ENCODE peak calls at places on chromosomes 7 and 10, in ten cellular contexts. One of them, this sample, is unnamed.

GRCh38 chr10:110165239-110165638 is 42.2 kb upstream of the MXI1 start:
- DNase-seq in HEK293T: no peak
- DNase-seq in stimulated activated CD4-positive, alpha-beta T cell treated with anti-CD3 and anti-CD28 coated beads, Interleukin-4, amount 100 ng/mL, for 48 hours: peak; percentile 28
- DNase-seq in mammary epithelial cell: no peak
- DNase-seq in Caki2: no peak
- DNase-seq in CD8-positive, alpha-beta memory T cell: no peak
- DNase-seq in amniotic stem cell: no peak
- DNase-seq in WTC11: no peak
- DNase-seq in SW 1271: no peak
- DNase-seq in activated T-cell treated with anti-CD3 and anti-CD28 coated beads for 1 hour: no peak
- DNase-seq in this sample: no peak

GRCh38 chr10:84632866-84633265 is 304.5 kb downstream of the CCSER2 start:
- DNase-seq in HEK293T: no peak
- DNase-seq in stimulated activated CD4-positive, alpha-beta T cell treated with anti-CD3 and anti-CD28 coated beads, Interleukin-4, amount 100 ng/mL, for 48 hours: no peak
- DNase-seq in mammary epithelial cell: peak; percentile 12
- DNase-seq in Caki2: no peak
- DNase-seq in CD8-positive, alpha-beta memory T cell: no peak
- DNase-seq in amniotic stem cell: no peak
- DNase-seq in WTC11: no peak
- DNase-seq in SW 1271: no peak
- DNase-seq in activated T-cell treated with anti-CD3 and anti-CD28 coated beads for 1 hour: no peak
- DNase-seq in this sample: no peak

GRCh38 chr10:129101232-129101980 is 365.6 kb upstream of the MGMT start:
- DNase-seq in HEK293T: no peak
- DNase-seq in stimulated activated CD4-positive, alpha-beta T cell treated with anti-CD3 and anti-CD28 coated beads, Interleukin-4, amount 100 ng/mL, for 48 hours: no peak
- DNase-seq in mammary epithelial cell: no peak
- DNase-seq in Caki2: no peak
- DNase-seq in CD8-positive, alpha-beta memory T cell: no peak
- DNase-seq in amniotic stem cell: no peak
- DNase-seq in WTC11: no peak
- DNase-seq in SW 1271: no peak
- DNase-seq in activated T-cell treated with anti-CD3 and anti-CD28 coated beads for 1 hour: peak; percentile 5
- DNase-seq in this sample: no peak

GRCh38 chr10:105252908-105253307 is 611.8 kb downstream of the SORCS3 start:
- DNase-seq in HEK293T: no peak
- DNase-seq in stimulated activated CD4-positive, alpha-beta T cell treated with anti-CD3 and anti-CD28 coated beads, Interleukin-4, amount 100 ng/mL, for 48 hours: no peak
- DNase-seq in mammary epithelial cell: no peak
- DNase-seq in Caki2: peak; percentile 8
- DNase-seq in CD8-positive, alpha-beta memory T cell: no peak
- DNase-seq in amniotic stem cell: no peak
- DNase-seq in WTC11: no peak
- DNase-seq in SW 1271: no peak
- DNase-seq in activated T-cell treated with anti-CD3 and anti-CD28 coated beads for 1 hour: no peak
- DNase-seq in this sample: no peak

GRCh38 chr7:148385009-148385682 is 205.4 kb upstream of the C7orf33 start:
- DNase-seq in HEK293T: no peak
- DNase-seq in stimulated activated CD4-positive, alpha-beta T cell treated with anti-CD3 and anti-CD28 coated beads, Interleukin-4, amount 100 ng/mL, for 48 hours: no peak
- DNase-seq in mammary epithelial cell: peak; percentile 23
- DNase-seq in Caki2: no peak
- DNase-seq in CD8-positive, alpha-beta memory T cell: no peak
- DNase-seq in amniotic stem cell: no peak
- DNase-seq in WTC11: no peak
- DNase-seq in SW 1271: no peak
- DNase-seq in activated T-cell treated with anti-CD3 and anti-CD28 coated beads for 1 hour: no peak
- DNase-seq in this sample: no peak

GRCh38 chr7:31084226-31084625 is 32.1 kb downstream of the ADCYAP1R1 start:
- DNase-seq in HEK293T: no peak
- DNase-seq in stimulated activated CD4-positive, alpha-beta T cell treated with anti-CD3 and anti-CD28 coated beads, Interleukin-4, amount 100 ng/mL, for 48 hours: no peak
- DNase-seq in mammary epithelial cell: no peak
- DNase-seq in Caki2: no peak
- DNase-seq in CD8-positive, alpha-beta memory T cell: no peak
- DNase-seq in amniotic stem cell: no peak
- DNase-seq in WTC11: no peak
- DNase-seq in SW 1271: no peak
- DNase-seq in activated T-cell treated with anti-CD3 and anti-CD28 coated beads for 1 hour: no peak
- DNase-seq in this sample: no peak

GRCh38 chr10:91796332-91797076 is 1.7 kb upstream of the TNKS2 start:
- DNase-seq in HEK293T: peak; percentile 16
- DNase-seq in stimulated activated CD4-positive, alpha-beta T cell treated with anti-CD3 and anti-CD28 coated beads, Interleukin-4, amount 100 ng/mL, for 48 hours: peak; percentile 44
- DNase-seq in mammary epithelial cell: peak; percentile 40
- DNase-seq in Caki2: peak; percentile 31
- DNase-seq in CD8-positive, alpha-beta memory T cell: peak; percentile 67
- DNase-seq in amniotic stem cell: no peak
- DNase-seq in WTC11: peak; percentile 64
- DNase-seq in SW 1271: no peak
- DNase-seq in activated T-cell treated with anti-CD3 and anti-CD28 coated beads for 1 hour: peak; percentile 46
- DNase-seq in this sample: no peak

GRCh38 chr7:74356589-74357315 is 67.5 kb downstream of the CLIP2 start:
- DNase-seq in HEK293T: no peak
- DNase-seq in stimulated activated CD4-positive, alpha-beta T cell treated with anti-CD3 and anti-CD28 coated beads, Interleukin-4, amount 100 ng/mL, for 48 hours: no peak
- DNase-seq in mammary epithelial cell: peak; percentile 14
- DNase-seq in Caki2: no peak
- DNase-seq in CD8-positive, alpha-beta memory T cell: no peak
- DNase-seq in amniotic stem cell: no peak
- DNase-seq in WTC11: no peak
- DNase-seq in SW 1271: no peak
- DNase-seq in activated T-cell treated with anti-CD3 and anti-CD28 coated beads for 1 hour: no peak
- DNase-seq in this sample: no peak

GRCh38 chr10:104614245-104614831 is 26.8 kb upstream of the SORCS3 start:
- DNase-seq in HEK293T: peak; percentile 65
- DNase-seq in stimulated activated CD4-positive, alpha-beta T cell treated with anti-CD3 and anti-CD28 coated beads, Interleukin-4, amount 100 ng/mL, for 48 hours: peak; percentile 10
- DNase-seq in mammary epithelial cell: peak; percentile 23
- DNase-seq in Caki2: no peak
- DNase-seq in CD8-positive, alpha-beta memory T cell: no peak
- DNase-seq in amniotic stem cell: no peak
- DNase-seq in WTC11: peak; percentile 66
- DNase-seq in SW 1271: no peak
- DNase-seq in activated T-cell treated with anti-CD3 and anti-CD28 coated beads for 1 hour: no peak
- DNase-seq in this sample: peak; percentile 26

GRCh38 chr7:134811798-134812197 is 32.4 kb downstream of the CALD1 start:
- DNase-seq in HEK293T: no peak
- DNase-seq in stimulated activated CD4-positive, alpha-beta T cell treated with anti-CD3 and anti-CD28 coated beads, Interleukin-4, amount 100 ng/mL, for 48 hours: no peak
- DNase-seq in mammary epithelial cell: no peak
- DNase-seq in Caki2: no peak
- DNase-seq in CD8-positive, alpha-beta memory T cell: no peak
- DNase-seq in amniotic stem cell: no peak
- DNase-seq in WTC11: no peak
- DNase-seq in SW 1271: no peak
- DNase-seq in activated T-cell treated with anti-CD3 and anti-CD28 coated beads for 1 hour: no peak
- DNase-seq in this sample: no peak

GRCh38 chr7:112207106-112207592 is 654 bp downstream of the ZNF277 start:
- DNase-seq in HEK293T: peak; percentile 22
- DNase-seq in stimulated activated CD4-positive, alpha-beta T cell treated with anti-CD3 and anti-CD28 coated beads, Interleukin-4, amount 100 ng/mL, for 48 hours: no peak
- DNase-seq in mammary epithelial cell: peak; percentile 13
- DNase-seq in Caki2: peak; percentile 51
- DNase-seq in CD8-positive, alpha-beta memory T cell: no peak
- DNase-seq in amniotic stem cell: no peak
- DNase-seq in WTC11: no peak
- DNase-seq in SW 1271: no peak
- DNase-seq in activated T-cell treated with anti-CD3 and anti-CD28 coated beads for 1 hour: no peak
- DNase-seq in this sample: no peak

GRCh38 chr10:6146921-6147320 is 55.8 kb upstream of the PFKFB3 start:
- DNase-seq in HEK293T: no peak
- DNase-seq in stimulated activated CD4-positive, alpha-beta T cell treated with anti-CD3 and anti-CD28 coated beads, Interleukin-4, amount 100 ng/mL, for 48 hours: no peak
- DNase-seq in mammary epithelial cell: no peak
- DNase-seq in Caki2: no peak
- DNase-seq in CD8-positive, alpha-beta memory T cell: peak; percentile 44
- DNase-seq in amniotic stem cell: no peak
- DNase-seq in WTC11: no peak
- DNase-seq in SW 1271: no peak
- DNase-seq in activated T-cell treated with anti-CD3 and anti-CD28 coated beads for 1 hour: no peak
- DNase-seq in this sample: no peak

GRCh38 chr7:20172736-20173334 is 44.3 kb downstream of the MACC1 start:
- DNase-seq in HEK293T: peak; percentile 70
- DNase-seq in stimulated activated CD4-positive, alpha-beta T cell treated with anti-CD3 and anti-CD28 coated beads, Interleukin-4, amount 100 ng/mL, for 48 hours: no peak
- DNase-seq in mammary epithelial cell: peak; percentile 41
- DNase-seq in Caki2: peak; percentile 67
- DNase-seq in CD8-positive, alpha-beta memory T cell: no peak
- DNase-seq in amniotic stem cell: no peak
- DNase-seq in WTC11: peak; percentile 84
- DNase-seq in SW 1271: peak; percentile 7
- DNase-seq in activated T-cell treated with anti-CD3 and anti-CD28 coated beads for 1 hour: no peak
- DNase-seq in this sample: no peak

GRCh38 chr7:36280840-36281812 is 108.5 kb upstream of the ANLN start:
- DNase-seq in HEK293T: no peak
- DNase-seq in stimulated activated CD4-positive, alpha-beta T cell treated with anti-CD3 and anti-CD28 coated beads, Interleukin-4, amount 100 ng/mL, for 48 hours: no peak
- DNase-seq in mammary epithelial cell: peak; percentile 51
- DNase-seq in Caki2: peak; percentile 80
- DNase-seq in CD8-positive, alpha-beta memory T cell: no peak
- DNase-seq in amniotic stem cell: peak; percentile 66
- DNase-seq in WTC11: peak; percentile 52
- DNase-seq in SW 1271: no peak
- DNase-seq in activated T-cell treated with anti-CD3 and anti-CD28 coated beads for 1 hour: no peak
- DNase-seq in this sample: no peak

GRCh38 chr7:117844678-117845077 is 28.6 kb downstream of the CTTNBP2 start:
- DNase-seq in HEK293T: no peak
- DNase-seq in stimulated activated CD4-positive, alpha-beta T cell treated with anti-CD3 and anti-CD28 coated beads, Interleukin-4, amount 100 ng/mL, for 48 hours: no peak
- DNase-seq in mammary epithelial cell: no peak
- DNase-seq in Caki2: no peak
- DNase-seq in CD8-positive, alpha-beta memory T cell: no peak
- DNase-seq in amniotic stem cell: no peak
- DNase-seq in WTC11: no peak
- DNase-seq in SW 1271: no peak
- DNase-seq in activated T-cell treated with anti-CD3 and anti-CD28 coated beads for 1 hour: no peak
- DNase-seq in this sample: no peak

GRCh38 chr7:99002146-99002826 is 124.0 kb downstream of the TRRAP start:
- DNase-seq in HEK293T: no peak
- DNase-seq in stimulated activated CD4-positive, alpha-beta T cell treated with anti-CD3 and anti-CD28 coated beads, Interleukin-4, amount 100 ng/mL, for 48 hours: no peak
- DNase-seq in mammary epithelial cell: no peak
- DNase-seq in Caki2: no peak
- DNase-seq in CD8-positive, alpha-beta memory T cell: no peak
- DNase-seq in amniotic stem cell: no peak
- DNase-seq in WTC11: no peak
- DNase-seq in SW 1271: no peak
- DNase-seq in activated T-cell treated with anti-CD3 and anti-CD28 coated beads for 1 hour: no peak
- DNase-seq in this sample: no peak

GRCh38 chr7:16688249-16688648 is 42.3 kb downstream of the BZW2 start:
- DNase-seq in HEK293T: peak; percentile 7
- DNase-seq in stimulated activated CD4-positive, alpha-beta T cell treated with anti-CD3 and anti-CD28 coated beads, Interleukin-4, amount 100 ng/mL, for 48 hours: no peak
- DNase-seq in mammary epithelial cell: peak; percentile 39
- DNase-seq in Caki2: peak; percentile 69
- DNase-seq in CD8-positive, alpha-beta memory T cell: no peak
- DNase-seq in amniotic stem cell: no peak
- DNase-seq in WTC11: no peak
- DNase-seq in SW 1271: no peak
- DNase-seq in activated T-cell treated with anti-CD3 and anti-CD28 coated beads for 1 hour: no peak
- DNase-seq in this sample: no peak

GRCh38 chr10:23199768-23200511 is 7.8 kb downstream of the PTF1A start:
- DNase-seq in HEK293T: no peak
- DNase-seq in stimulated activated CD4-positive, alpha-beta T cell treated with anti-CD3 and anti-CD28 coated beads, Interleukin-4, amount 100 ng/mL, for 48 hours: no peak
- DNase-seq in mammary epithelial cell: no peak
- DNase-seq in Caki2: no peak
- DNase-seq in CD8-positive, alpha-beta memory T cell: no peak
- DNase-seq in amniotic stem cell: no peak
- DNase-seq in WTC11: peak; percentile 35
- DNase-seq in SW 1271: no peak
- DNase-seq in activated T-cell treated with anti-CD3 and anti-CD28 coated beads for 1 hour: no peak
- DNase-seq in this sample: no peak

GRCh38 chr7:17463511-17464085 is 165.1 kb downstream of the AHR start:
- DNase-seq in HEK293T: no peak
- DNase-seq in stimulated activated CD4-positive, alpha-beta T cell treated with anti-CD3 and anti-CD28 coated beads, Interleukin-4, amount 100 ng/mL, for 48 hours: no peak
- DNase-seq in mammary epithelial cell: no peak
- DNase-seq in Caki2: no peak
- DNase-seq in CD8-positive, alpha-beta memory T cell: no peak
- DNase-seq in amniotic stem cell: no peak
- DNase-seq in WTC11: no peak
- DNase-seq in SW 1271: no peak
- DNase-seq in activated T-cell treated with anti-CD3 and anti-CD28 coated beads for 1 hour: no peak
- DNase-seq in this sample: no peak

GRCh38 chr10:92845926-92846325 is 2.4 kb upstream of the EXOC6 start:
- DNase-seq in HEK293T: no peak
- DNase-seq in stimulated activated CD4-positive, alpha-beta T cell treated with anti-CD3 and anti-CD28 coated beads, Interleukin-4, amount 100 ng/mL, for 48 hours: no peak
- DNase-seq in mammary epithelial cell: no peak
- DNase-seq in Caki2: no peak
- DNase-seq in CD8-positive, alpha-beta memory T cell: no peak
- DNase-seq in amniotic stem cell: no peak
- DNase-seq in WTC11: no peak
- DNase-seq in SW 1271: no peak
- DNase-seq in activated T-cell treated with anti-CD3 and anti-CD28 coated beads for 1 hour: no peak
- DNase-seq in this sample: no peak

GRCh38 chr10:57706576-57707299 is 561.0 kb downstream of the IPMK start:
- DNase-seq in HEK293T: no peak
- DNase-seq in stimulated activated CD4-positive, alpha-beta T cell treated with anti-CD3 and anti-CD28 coated beads, Interleukin-4, amount 100 ng/mL, for 48 hours: no peak
- DNase-seq in mammary epithelial cell: no peak
- DNase-seq in Caki2: no peak
- DNase-seq in CD8-positive, alpha-beta memory T cell: no peak
- DNase-seq in amniotic stem cell: no peak
- DNase-seq in WTC11: no peak
- DNase-seq in SW 1271: no peak
- DNase-seq in activated T-cell treated with anti-CD3 and anti-CD28 coated beads for 1 hour: no peak
- DNase-seq in this sample: no peak

GRCh38 chr10:80500572-80501380 is 36.9 kb upstream of the SH2D4B start:
- DNase-seq in HEK293T: no peak
- DNase-seq in stimulated activated CD4-positive, alpha-beta T cell treated with anti-CD3 and anti-CD28 coated beads, Interleukin-4, amount 100 ng/mL, for 48 hours: no peak
- DNase-seq in mammary epithelial cell: no peak
- DNase-seq in Caki2: no peak
- DNase-seq in CD8-positive, alpha-beta memory T cell: peak; percentile 56
- DNase-seq in amniotic stem cell: no peak
- DNase-seq in WTC11: no peak
- DNase-seq in SW 1271: no peak
- DNase-seq in activated T-cell treated with anti-CD3 and anti-CD28 coated beads for 1 hour: no peak
- DNase-seq in this sample: no peak

GRCh38 chr7:95365151-95365550 is 31.0 kb downstream of the PON3 start:
- DNase-seq in HEK293T: no peak
- DNase-seq in stimulated activated CD4-positive, alpha-beta T cell treated with anti-CD3 and anti-CD28 coated beads, Interleukin-4, amount 100 ng/mL, for 48 hours: no peak
- DNase-seq in mammary epithelial cell: peak; percentile 60
- DNase-seq in Caki2: no peak
- DNase-seq in CD8-positive, alpha-beta memory T cell: no peak
- DNase-seq in amniotic stem cell: no peak
- DNase-seq in WTC11: no peak
- DNase-seq in SW 1271: no peak
- DNase-seq in activated T-cell treated with anti-CD3 and anti-CD28 coated beads for 1 hour: no peak
- DNase-seq in this sample: no peak

GRCh38 chr7:100791881-100792666 is 35.2 kb downstream of the EPHB4 start:
- DNase-seq in HEK293T: no peak
- DNase-seq in stimulated activated CD4-positive, alpha-beta T cell treated with anti-CD3 and anti-CD28 coated beads, Interleukin-4, amount 100 ng/mL, for 48 hours: no peak
- DNase-seq in mammary epithelial cell: no peak
- DNase-seq in Caki2: no peak
- DNase-seq in CD8-positive, alpha-beta memory T cell: no peak
- DNase-seq in amniotic stem cell: no peak
- DNase-seq in WTC11: no peak
- DNase-seq in SW 1271: no peak
- DNase-seq in activated T-cell treated with anti-CD3 and anti-CD28 coated beads for 1 hour: no peak
- DNase-seq in this sample: no peak

GRCh38 chr10:110395350-110396283 is 90.9 kb upstream of the SMNDC1 start:
- DNase-seq in HEK293T: no peak
- DNase-seq in stimulated activated CD4-positive, alpha-beta T cell treated with anti-CD3 and anti-CD28 coated beads, Interleukin-4, amount 100 ng/mL, for 48 hours: peak; percentile 40
- DNase-seq in mammary epithelial cell: peak; percentile 97
- DNase-seq in Caki2: peak; percentile 99
- DNase-seq in CD8-positive, alpha-beta memory T cell: no peak
- DNase-seq in amniotic stem cell: peak; percentile 27
- DNase-seq in WTC11: no peak
- DNase-seq in SW 1271: no peak
- DNase-seq in activated T-cell treated with anti-CD3 and anti-CD28 coated beads for 1 hour: no peak
- DNase-seq in this sample: no peak

GRCh38 chr10:48939790-48940325 is at the start of gene LRRC18:
- DNase-seq in HEK293T: no peak
- DNase-seq in stimulated activated CD4-positive, alpha-beta T cell treated with anti-CD3 and anti-CD28 coated beads, Interleukin-4, amount 100 ng/mL, for 48 hours: no peak
- DNase-seq in mammary epithelial cell: no peak
- DNase-seq in Caki2: no peak
- DNase-seq in CD8-positive, alpha-beta memory T cell: no peak
- DNase-seq in amniotic stem cell: no peak
- DNase-seq in WTC11: no peak
- DNase-seq in SW 1271: no peak
- DNase-seq in activated T-cell treated with anti-CD3 and anti-CD28 coated beads for 1 hour: no peak
- DNase-seq in this sample: no peak

GRCh38 chr7:148852272-148852671 is 31.8 kb downstream of the EZH2 start:
- DNase-seq in HEK293T: no peak
- DNase-seq in stimulated activated CD4-positive, alpha-beta T cell treated with anti-CD3 and anti-CD28 coated beads, Interleukin-4, amount 100 ng/mL, for 48 hours: no peak
- DNase-seq in mammary epithelial cell: no peak
- DNase-seq in Caki2: no peak
- DNase-seq in CD8-positive, alpha-beta memory T cell: no peak
- DNase-seq in amniotic stem cell: no peak
- DNase-seq in WTC11: no peak
- DNase-seq in SW 1271: no peak
- DNase-seq in activated T-cell treated with anti-CD3 and anti-CD28 coated beads for 1 hour: no peak
- DNase-seq in this sample: no peak

GRCh38 chr10:14889318-14889717 is 10.7 kb downstream of the SUV39H2 start:
- DNase-seq in HEK293T: peak; percentile 27
- DNase-seq in stimulated activated CD4-positive, alpha-beta T cell treated with anti-CD3 and anti-CD28 coated beads, Interleukin-4, amount 100 ng/mL, for 48 hours: no peak
- DNase-seq in mammary epithelial cell: no peak
- DNase-seq in Caki2: no peak
- DNase-seq in CD8-positive, alpha-beta memory T cell: no peak
- DNase-seq in amniotic stem cell: no peak
- DNase-seq in WTC11: no peak
- DNase-seq in SW 1271: no peak
- DNase-seq in activated T-cell treated with anti-CD3 and anti-CD28 coated beads for 1 hour: no peak
- DNase-seq in this sample: no peak